ENCODE peak calls at places on chromosomes 7 and 10, in ten cellular contexts. One of them, this sample, is unnamed.

GRCh38 chr7:40649247-40649646 is 514.4 kb downstream of the SUGCT start:
- DNase-seq in germinal center: no peak
- DNase-seq in lower lobe of right lung: no peak
- DNase-seq in NCI-H748 treated with DMSO at 0.1 percent for 48 hours: no peak
- DNase-seq in amygdala: no peak
- DNase-seq in NCI-H1092: no peak
- DNase-seq in AG08395: no peak
- DNase-seq in T-helper 2 cell: no peak
- DNase-seq in fibroblast of pulmonary artery: no peak
- DNase-seq in midbrain: no peak
- DNase-seq in this sample: no peak

GRCh38 chr10:117391436-117392205 is 16.4 kb upstream of the PDZD8 start:
- DNase-seq in germinal center: no peak
- DNase-seq in lower lobe of right lung: peak
- DNase-seq in NCI-H748 treated with DMSO at 0.1 percent for 48 hours: no peak
- DNase-seq in amygdala: no peak
- DNase-seq in NCI-H1092: no peak
- DNase-seq in AG08395: peak
- DNase-seq in T-helper 2 cell: no peak
- DNase-seq in fibroblast of pulmonary artery: peak
- DNase-seq in midbrain: no peak
- DNase-seq in this sample: no peak

GRCh38 chr7:3042861-3043489 is 692 bp downstream of the CARD11 start:
- DNase-seq in germinal center: peak
- DNase-seq in lower lobe of right lung: no peak
- DNase-seq in NCI-H748 treated with DMSO at 0.1 percent for 48 hours: no peak
- DNase-seq in amygdala: no peak
- DNase-seq in NCI-H1092: no peak
- DNase-seq in AG08395: no peak
- DNase-seq in T-helper 2 cell: peak
- DNase-seq in fibroblast of pulmonary artery: no peak
- DNase-seq in midbrain: no peak
- DNase-seq in this sample: no peak

GRCh38 chr10:30996481-30996980 is 35.1 kb downstream of the ZNF438 start:
- DNase-seq in germinal center: no peak
- DNase-seq in lower lobe of right lung: no peak
- DNase-seq in NCI-H748 treated with DMSO at 0.1 percent for 48 hours: no peak
- DNase-seq in amygdala: no peak
- DNase-seq in NCI-H1092: no peak
- DNase-seq in AG08395: no peak
- DNase-seq in T-helper 2 cell: no peak
- DNase-seq in fibroblast of pulmonary artery: no peak
- DNase-seq in midbrain: no peak
- DNase-seq in this sample: no peak

GRCh38 chr7:92025260-92025659 is 84.6 kb downstream of the AKAP9 start:
- DNase-seq in germinal center: no peak
- DNase-seq in lower lobe of right lung: no peak
- DNase-seq in NCI-H748 treated with DMSO at 0.1 percent for 48 hours: no peak
- DNase-seq in amygdala: no peak
- DNase-seq in NCI-H1092: no peak
- DNase-seq in AG08395: peak
- DNase-seq in T-helper 2 cell: no peak
- DNase-seq in fibroblast of pulmonary artery: peak
- DNase-seq in midbrain: no peak
- DNase-seq in this sample: no peak

GRCh38 chr10:18229839-18230238 is 89.6 kb downstream of the CACNB2 start:
- DNase-seq in germinal center: no peak
- DNase-seq in lower lobe of right lung: no peak
- DNase-seq in NCI-H748 treated with DMSO at 0.1 percent for 48 hours: no peak
- DNase-seq in amygdala: no peak
- DNase-seq in NCI-H1092: no peak
- DNase-seq in AG08395: peak
- DNase-seq in T-helper 2 cell: no peak
- DNase-seq in fibroblast of pulmonary artery: no peak
- DNase-seq in midbrain: no peak
- DNase-seq in this sample: no peak

GRCh38 chr7:155358066-155358947 is 60.6 kb downstream of the INSIG1 start:
- DNase-seq in germinal center: no peak
- DNase-seq in lower lobe of right lung: peak
- DNase-seq in NCI-H748 treated with DMSO at 0.1 percent for 48 hours: no peak
- DNase-seq in amygdala: no peak
- DNase-seq in NCI-H1092: no peak
- DNase-seq in AG08395: no peak
- DNase-seq in T-helper 2 cell: no peak
- DNase-seq in fibroblast of pulmonary artery: no peak
- DNase-seq in midbrain: no peak
- DNase-seq in this sample: peak

GRCh38 chr10:20596911-20597310 is 300.2 kb downstream of the NEBL start:
- DNase-seq in germinal center: no peak
- DNase-seq in lower lobe of right lung: no peak
- DNase-seq in NCI-H748 treated with DMSO at 0.1 percent for 48 hours: no peak
- DNase-seq in amygdala: no peak
- DNase-seq in NCI-H1092: no peak
- DNase-seq in AG08395: peak
- DNase-seq in T-helper 2 cell: no peak
- DNase-seq in fibroblast of pulmonary artery: peak
- DNase-seq in midbrain: no peak
- DNase-seq in this sample: no peak

GRCh38 chr10:8365935-8366911 is 311.7 kb downstream of the GATA3 start:
- DNase-seq in germinal center: no peak
- DNase-seq in lower lobe of right lung: no peak
- DNase-seq in NCI-H748 treated with DMSO at 0.1 percent for 48 hours: no peak
- DNase-seq in amygdala: no peak
- DNase-seq in NCI-H1092: no peak
- DNase-seq in AG08395: no peak
- DNase-seq in T-helper 2 cell: peak
- DNase-seq in fibroblast of pulmonary artery: peak
- DNase-seq in midbrain: no peak
- DNase-seq in this sample: no peak

GRCh38 chr10:49627031-49627430 is 13.2 kb downstream of the CHAT start:
- DNase-seq in germinal center: no peak
- DNase-seq in lower lobe of right lung: no peak
- DNase-seq in NCI-H748 treated with DMSO at 0.1 percent for 48 hours: no peak
- DNase-seq in amygdala: no peak
- DNase-seq in NCI-H1092: no peak
- DNase-seq in AG08395: no peak
- DNase-seq in T-helper 2 cell: no peak
- DNase-seq in fibroblast of pulmonary artery: no peak
- DNase-seq in midbrain: no peak
- DNase-seq in this sample: no peak

GRCh38 chr10:87622290-87623004 is 37.2 kb upstream of the PAPSS2 start:
- DNase-seq in germinal center: no peak
- DNase-seq in lower lobe of right lung: no peak
- DNase-seq in NCI-H748 treated with DMSO at 0.1 percent for 48 hours: no peak
- DNase-seq in amygdala: no peak
- DNase-seq in NCI-H1092: no peak
- DNase-seq in AG08395: no peak
- DNase-seq in T-helper 2 cell: no peak
- DNase-seq in fibroblast of pulmonary artery: no peak
- DNase-seq in midbrain: no peak
- DNase-seq in this sample: no peak

GRCh38 chr10:52951819-52952218 is 179.2 kb upstream of the MBL2 start:
- DNase-seq in germinal center: peak
- DNase-seq in lower lobe of right lung: no peak
- DNase-seq in NCI-H748 treated with DMSO at 0.1 percent for 48 hours: peak
- DNase-seq in amygdala: no peak
- DNase-seq in NCI-H1092: no peak
- DNase-seq in AG08395: no peak
- DNase-seq in T-helper 2 cell: no peak
- DNase-seq in fibroblast of pulmonary artery: peak
- DNase-seq in midbrain: peak
- DNase-seq in this sample: peak

GRCh38 chr7:75937958-75938786 is 23.2 kb downstream of the POR start:
- DNase-seq in germinal center: no peak
- DNase-seq in lower lobe of right lung: peak
- DNase-seq in NCI-H748 treated with DMSO at 0.1 percent for 48 hours: no peak
- DNase-seq in amygdala: peak
- DNase-seq in NCI-H1092: no peak
- DNase-seq in AG08395: peak
- DNase-seq in T-helper 2 cell: no peak
- DNase-seq in fibroblast of pulmonary artery: peak
- DNase-seq in midbrain: peak
- DNase-seq in this sample: peak

GRCh38 chr10:30755474-30755873 is 125.9 kb upstream of the LYZL2 start:
- DNase-seq in germinal center: no peak
- DNase-seq in lower lobe of right lung: no peak
- DNase-seq in NCI-H748 treated with DMSO at 0.1 percent for 48 hours: no peak
- DNase-seq in amygdala: no peak
- DNase-seq in NCI-H1092: no peak
- DNase-seq in AG08395: peak
- DNase-seq in T-helper 2 cell: no peak
- DNase-seq in fibroblast of pulmonary artery: no peak
- DNase-seq in midbrain: no peak
- DNase-seq in this sample: no peak

GRCh38 chr10:42932735-42933453 is 144.0 kb upstream of the RET start:
- DNase-seq in germinal center: peak
- DNase-seq in lower lobe of right lung: peak
- DNase-seq in NCI-H748 treated with DMSO at 0.1 percent for 48 hours: no peak
- DNase-seq in amygdala: no peak
- DNase-seq in NCI-H1092: no peak
- DNase-seq in AG08395: no peak
- DNase-seq in T-helper 2 cell: peak
- DNase-seq in fibroblast of pulmonary artery: no peak
- DNase-seq in midbrain: no peak
- DNase-seq in this sample: no peak

GRCh38 chr10:11017575-11018425 is at the start of gene CELF2:
- DNase-seq in germinal center: peak
- DNase-seq in lower lobe of right lung: peak
- DNase-seq in NCI-H748 treated with DMSO at 0.1 percent for 48 hours: no peak
- DNase-seq in amygdala: no peak
- DNase-seq in NCI-H1092: peak
- DNase-seq in AG08395: no peak
- DNase-seq in T-helper 2 cell: peak
- DNase-seq in fibroblast of pulmonary artery: no peak
- DNase-seq in midbrain: peak
- DNase-seq in this sample: peak